ENCODE peak calls at places on chromosomes 16 and 17, in five cellular contexts. C is left ventricle myocardium inferior, D is sigmoid colon, W is spleen, Z is small intestine. P is an unnamed sample.

GRCh38 chr17:2853111-2853721 is 57.0 kb downstream of the RAP1GAP2 start:
- DNase-seq in Z (peak), W (peak), D (peak), C (peak), P (peak)

GRCh38 chr17:69047368-69048263 is 13.1 kb downstream of the ABCA9 start:
- DNase-seq in Z (peak), C (peak), W (no peak), D (peak), P (peak)

GRCh38 chr17:79098282-79098867 is 23.8 kb downstream of the ENGASE start:
- DNase-seq in Z (no peak), W (no peak), D (no peak), C (no peak), P (no peak)

GRCh38 chr17:57484081-57484666 is 227.9 kb downstream of the MSI2 start:
- DNase-seq in W (no peak), D (no peak), Z (no peak), C (no peak), P (no peak)

GRCh38 chr17:5942687-5943086 is 127.5 kb upstream of the WSCD1 start:
- DNase-seq in Z (no peak), D (no peak), C (no peak), W (no peak), P (no peak)

GRCh38 chr17:27354491-27355081 is 60.7 kb downstream of the WSB1 start:
- DNase-seq in D (no peak), W (no peak), Z (peak), C (no peak), P (no peak)

GRCh38 chr16:51051671-51052070 is 99.4 kb downstream of the SALL1 start:
- DNase-seq in C (no peak), D (no peak), Z (no peak), W (no peak), P (no peak)

GRCh38 chr17:61411114-61411943 is 11.7 kb downstream of the TBX2 start:
- DNase-seq in W (peak), C (no peak), Z (peak), D (peak), P (peak)

GRCh38 chr16:50497592-50497991 is 50.6 kb upstream of the NKD1 start:
- DNase-seq in C (no peak), W (no peak), D (no peak), Z (no peak), P (no peak)

GRCh38 chr17:68794636-68795503 is 160.3 kb downstream of the ABCA8 start:
- DNase-seq in Z (peak), C (peak), D (no peak), W (no peak), P (no peak)

GRCh38 chr17:39753514-39754160 is 15.9 kb downstream of the GRB7 start:
- DNase-seq in W (peak), D (peak), C (peak), Z (peak), P (peak)

DNA sequence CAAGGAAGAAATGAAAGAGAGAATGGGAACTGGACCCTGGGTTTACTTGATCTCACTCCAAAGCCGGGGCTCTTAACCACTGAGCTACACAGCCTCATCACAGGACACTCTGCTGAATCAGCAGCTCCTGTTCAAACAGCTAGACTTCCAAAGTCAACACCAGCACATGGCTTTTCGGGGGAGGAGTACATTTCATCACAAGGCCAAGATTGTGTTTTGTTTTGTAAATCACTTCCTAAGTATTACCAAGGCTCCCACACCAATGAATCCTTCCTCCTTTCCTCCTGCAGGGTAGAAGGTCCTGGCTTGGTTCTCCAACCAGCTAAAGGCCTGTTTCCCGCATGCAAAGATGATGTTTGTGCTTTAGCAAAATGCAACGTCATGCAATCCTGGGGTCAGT is 152.6 kb downstream of the XYLT1 start:
- DNase-seq in W (no peak), C (no peak), Z (no peak), D (no peak), P (peak)
- H3K27ac ChIP-seq in W (no peak), C (no peak), Z (no peak), D (peak), P (no peak)

DNA sequence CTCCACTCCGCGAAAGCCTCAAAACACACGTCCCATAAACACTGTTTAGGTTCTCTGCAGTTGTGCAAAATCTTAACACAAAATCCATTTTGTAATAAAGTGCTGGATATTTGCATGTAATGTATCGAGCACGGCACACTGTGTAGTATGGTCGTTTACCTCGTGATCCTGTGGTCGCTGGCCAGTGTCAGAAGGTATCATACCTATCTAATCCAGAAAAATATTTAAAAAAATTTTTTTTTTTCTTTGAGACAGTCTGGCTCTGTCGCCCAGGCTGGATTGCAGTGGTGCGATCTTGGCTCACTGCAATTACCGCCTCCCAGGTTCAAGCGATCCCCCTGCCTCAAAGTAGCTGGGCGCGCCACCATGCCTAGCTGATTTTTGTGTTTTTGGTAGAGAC is 996 bp downstream of the RPL38 start:
- DNase-seq in D (no peak), C (no peak), W (no peak), Z (no peak), P (no peak)
- H3K27ac ChIP-seq in D (peak), C (peak), W (peak), Z (no peak), P (peak)

DNA sequence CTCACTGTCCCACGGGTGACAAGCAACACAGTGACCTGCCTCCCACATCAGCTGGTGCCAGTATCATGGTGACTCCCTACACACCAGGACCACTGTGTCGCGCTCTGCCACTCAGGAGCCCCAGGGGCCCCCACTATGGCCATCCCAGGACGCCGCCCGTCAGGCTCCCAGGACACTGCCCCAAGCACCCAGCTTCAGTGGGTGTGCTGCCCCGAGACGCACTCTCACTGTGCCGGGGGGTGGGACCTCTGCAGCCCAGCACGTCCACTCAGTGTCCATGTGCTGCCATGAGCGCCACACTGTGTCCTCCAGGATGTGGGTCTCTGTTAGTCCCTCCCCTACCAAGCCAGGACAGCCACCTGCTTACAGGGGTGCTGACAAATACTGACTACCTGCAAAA is 120.5 kb downstream of the ZNF778 start:
- DNase-seq in W (no peak), D (no peak), C (no peak), Z (no peak), P (no peak)
- H3K27ac ChIP-seq in W (no peak), D (no peak), C (no peak), Z (no peak), P (no peak)

DNA sequence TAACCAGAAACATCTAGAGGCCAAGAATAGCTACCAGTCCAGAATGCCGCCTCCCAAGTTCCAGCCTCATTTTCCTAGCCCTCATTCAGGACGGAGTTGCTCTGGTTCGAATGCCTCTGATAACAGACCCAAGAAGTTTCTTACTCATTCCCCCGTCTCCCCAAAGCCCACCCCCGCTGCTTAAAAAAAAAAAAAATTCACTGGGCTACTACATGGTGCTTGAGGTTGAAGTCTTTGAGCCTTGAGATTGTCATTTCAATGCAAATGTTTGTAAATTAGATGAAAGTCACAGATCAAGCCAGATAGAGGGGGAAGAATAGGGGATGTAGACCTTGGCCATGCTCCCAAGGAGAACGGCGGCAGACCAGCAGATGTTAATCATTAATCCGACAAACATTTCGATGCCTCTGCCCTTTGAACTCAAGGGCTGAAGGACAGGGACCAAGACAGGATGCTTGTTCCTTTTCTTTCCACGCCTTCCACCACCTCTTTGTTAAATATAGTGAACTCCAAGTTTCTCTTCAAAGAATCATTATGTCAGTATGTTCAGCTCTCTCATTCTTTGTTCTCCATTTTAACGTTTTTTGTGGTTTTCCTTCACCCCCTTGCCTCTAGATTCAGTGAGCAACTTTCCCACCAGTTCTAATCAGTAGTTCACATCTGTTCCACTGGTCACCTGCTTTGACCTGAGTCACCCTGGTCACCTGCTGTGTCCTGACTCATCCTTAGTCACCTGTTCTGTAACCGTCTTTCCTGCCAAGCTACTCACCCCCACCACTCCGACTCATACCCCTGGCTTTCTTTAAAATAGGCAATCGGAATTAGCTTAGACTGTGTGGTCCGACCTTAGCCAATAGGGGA is 190.3 kb downstream of the CPPED1 start:
- DNase-seq in Z (peak), D (no peak), W (no peak), C (no peak), P (no peak)
- H3K27ac ChIP-seq in Z (no peak), D (no peak), W (no peak), C (no peak), P (no peak)

GRCh38 chr17:73093286-73093685 is 798 bp upstream of the SLC39A11 start:
- DNase-seq in Z (no peak), D (no peak), W (no peak), C (no peak), P (no peak)

GRCh38 chr17:73090396-73091202 is 1.9 kb downstream of the SLC39A11 start:
- DNase-seq in C (no peak), W (no peak), D (no peak), Z (peak), P (no peak)

GRCh38 chr17:73091410-73091769 is 1.1 kb downstream of the SLC39A11 start:
- DNase-seq in Z (no peak), W (no peak), C (no peak), D (no peak), P (no peak)

GRCh38 chr17:73091770-73092517 is 544 bp downstream of the SLC39A11 start:
- DNase-seq in C (peak), D (no peak), Z (peak), W (peak), P (no peak)

GRCh38 chr17:73092518-73093135 is at the start of gene SLC39A11:
- DNase-seq in D (peak), C (peak), W (peak), Z (peak), P (peak)
- H3K27ac ChIP-seq in D (peak), C (peak), W (peak), Z (no peak), P (peak)

DNA sequence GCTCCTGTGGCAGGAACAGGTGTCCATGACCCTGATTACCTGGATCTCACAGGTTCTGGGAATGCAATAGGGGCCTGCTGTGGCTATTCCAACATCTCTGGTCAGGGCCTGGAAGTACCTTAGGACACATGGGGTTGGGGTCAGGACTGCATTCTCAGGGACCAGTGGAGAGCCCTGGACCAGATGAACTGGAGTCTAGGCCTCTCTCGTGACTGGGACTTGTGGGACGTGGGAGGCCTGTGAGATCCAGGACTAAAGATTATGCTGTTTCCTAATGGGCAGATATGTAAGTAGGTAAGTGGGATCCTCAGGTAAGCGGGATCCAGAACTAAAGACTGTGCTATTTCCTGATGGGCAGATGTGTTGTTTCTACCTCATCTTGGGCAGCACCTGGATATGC is 16.2 kb upstream of the CD300A start:
- DNase-seq in W (no peak), D (no peak), Z (no peak), C (no peak), P (no peak)
- H3K27ac ChIP-seq in W (no peak), D (no peak), Z (no peak), C (peak), P (peak)

DNA sequence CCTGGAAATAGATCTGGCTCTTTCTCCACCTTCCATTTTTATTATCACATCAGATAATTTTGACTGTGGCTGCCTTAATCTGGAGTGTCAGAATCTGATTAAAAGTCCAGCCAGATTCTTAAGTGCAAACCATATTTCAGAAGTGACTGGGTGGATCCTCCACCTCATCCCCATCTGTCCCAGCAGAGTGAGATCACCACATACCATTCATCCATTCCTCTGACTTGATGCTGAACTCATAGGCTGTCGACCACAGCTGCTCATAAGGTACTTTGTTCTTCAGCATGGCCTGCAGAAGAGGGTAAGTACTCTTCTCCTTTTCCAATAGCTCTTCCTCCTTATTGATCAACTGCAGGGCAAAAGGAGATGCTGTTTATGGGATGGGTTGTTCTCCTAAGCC is 53.5 kb downstream of the DNAH3 start:
- DNase-seq in Z (no peak), C (no peak), W (no peak), D (no peak), P (no peak)
- H3K27ac ChIP-seq in Z (no peak), C (no peak), W (no peak), D (no peak), P (no peak)

GRCh38 chr16:75401697-75402096 is 31.6 kb downstream of the CFDP1 start:
- DNase-seq in D (no peak), W (no peak), Z (peak), C (no peak), P (no peak)
- H3K27ac ChIP-seq in D (peak), W (peak), Z (no peak), C (peak), P (peak)

GRCh38 chr17:81578038-81578441 is 25.9 kb upstream of the FAAP100 start:
- DNase-seq in D (no peak), Z (no peak), W (no peak), C (no peak), P (no peak)

GRCh38 chr17:81579298-81579697 is 27.1 kb upstream of the FAAP100 start:
- DNase-seq in W (no peak), C (no peak), Z (no peak), D (no peak), P (no peak)

GRCh38 chr17:81577278-81578000 is 25.3 kb upstream of the FAAP100 start:
- DNase-seq in W (no peak), Z (no peak), C (no peak), D (no peak), P (no peak)

GRCh38 chr17:81579821-81580321 is 27.7 kb upstream of the FAAP100 start:
- DNase-seq in C (no peak), D (no peak), W (no peak), Z (no peak), P (no peak)

GRCh38 chr17:81578561-81579225 is 26.5 kb upstream of the FAAP100 start:
- DNase-seq in W (no peak), D (no peak), C (no peak), Z (no peak), P (no peak)
- H3K27ac ChIP-seq in W (no peak), D (no peak), C (no peak), Z (no peak), P (no peak)

P was measured in tibial artery.